ENCODE peak calls at places on chromosome 14, in seven cellular contexts. T, A, N, E, J, U and V are unnamed samples.

GRCh38 chr14:45743884-45744283 is 490.9 kb upstream of the MIS18BP1 start:
- DNase-seq in J (no peak), T (no peak), E (no peak), U (no peak), A (no peak), N (no peak), V (no peak)

GRCh38 chr14:45332360-45332988 is 79.5 kb upstream of the MIS18BP1 start:
- DNase-seq in N (no peak), A (no peak), U (no peak), E (no peak), T (no peak), J (no peak), V (no peak)

GRCh38 chr14:93219103-93219726 is 12.2 kb downstream of the UBR7 start:
- DNase-seq in N (no peak), A (peak), U (peak), J (peak), E (peak), T (peak), V (peak)

GRCh38 chr14:50859296-50859624 is 12.6 kb upstream of the ABHD12B start:
- DNase-seq in E (no peak), J (peak), T (no peak), A (no peak), U (no peak), N (no peak), V (no peak)

GRCh38 chr14:38217538-38217937 is 9.8 kb downstream of the SSTR1 start:
- DNase-seq in T (no peak), N (no peak), A (no peak), E (no peak), J (no peak), U (no peak), V (no peak)

GRCh38 chr14:89615421-89615820 is 198.4 kb upstream of the FOXN3 start:
- DNase-seq in N (no peak), E (no peak), A (no peak), U (no peak), J (no peak), T (no peak), V (no peak)

GRCh38 chr14:65184032-65184764 is 81.9 kb upstream of the MAX start:
- DNase-seq in J (peak), A (peak), E (no peak), U (no peak), T (no peak), N (peak), V (no peak)

GRCh38 chr14:64253672-64254071 is 40.5 kb downstream of the ESR2 start:
- DNase-seq in E (no peak), A (no peak), J (no peak), U (no peak), T (no peak), N (no peak), V (no peak)